ENCODE peak calls at places on chromosomes 4 and X, in five cellular contexts. W, V, A, J and P are unnamed samples.

GRCh38 chr4:163871078-163871477 is 376.6 kb downstream of the TMA16 start:
- DNase-seq in A (no peak), W (no peak), J (no peak), V (no peak), P (no peak)

GRCh38 chrX:46380148-46380752 is 165.0 kb downstream of the ZNF674 start:
- DNase-seq in J (no peak), A (no peak), W (no peak), V (no peak), P (no peak)

GRCh38 chr4:48635310-48635709 is 144.8 kb downstream of the FRYL start:
- DNase-seq in A (peak; percentile 67), V (no peak), W (no peak), J (peak; percentile 37), P (no peak)

GRCh38 chr4:92303621-92304027 is at the start of gene GRID2:
- DNase-seq in A (no peak), J (peak; percentile 2), V (no peak), W (no peak), P (no peak)

GRCh38 chrX:110341189-110342035 is 17.2 kb upstream of the RTL9 start:
- DNase-seq in V (no peak), A (peak; percentile 66), J (peak; percentile 91), W (no peak), P (no peak)

GRCh38 chr4:116413222-116413621 is 672.2 kb downstream of the TRAM1L1 start:
- DNase-seq in J (no peak), A (no peak), W (no peak), V (no peak), P (no peak)

GRCh38 chrX:2325076-2325784 is 175.5 kb downstream of the DHRSX start:
- DNase-seq in W (peak; percentile 78), A (no peak), J (peak; percentile 84), V (peak; percentile 63), P (peak; percentile 78)

GRCh38 chr4:47011189-47011518 is 17.8 kb upstream of the GABRA4 start:
- DNase-seq in W (no peak), V (no peak), A (no peak), J (no peak), P (no peak)

GRCh38 chrX:97766496-97767095 is 882.9 kb downstream of the RPA4 start:
- DNase-seq in W (no peak), V (no peak), J (no peak), A (no peak), P (no peak)

GRCh38 chr4:145681956-145682355 is 2.0 kb downstream of the C4orf51 start:
- DNase-seq in J (peak; percentile 61), V (no peak), A (no peak), W (no peak), P (no peak)

GRCh38 chr4:29459926-29460325 is 1260.2 kb upstream of the PCDH7 start:
- DNase-seq in W (no peak), A (no peak), J (peak; percentile 63), V (no peak), P (no peak)

GRCh38 chr4:151934766-151935165 is 174.0 kb upstream of the GATB start:
- DNase-seq in V (no peak), A (no peak), J (no peak), W (no peak), P (no peak)

GRCh38 chr4:56684320-56684719 is 3.2 kb upstream of the HOPX start:
- DNase-seq in A (no peak), W (no peak), J (peak; percentile 37), V (no peak), P (no peak)

GRCh38 chrX:71618303-71618721 is at the start of gene CXCR3:
- DNase-seq in A (no peak), W (no peak), V (peak; percentile 83), J (no peak), P (peak; percentile 52)

GRCh38 chr4:142846729-142847606 is 867 bp upstream of the INPP4B start:
- DNase-seq in V (no peak), W (peak; percentile 67), J (no peak), A (peak; percentile 59), P (peak; percentile 71)

GRCh38 chr4:159105063-159105414 is 2.2 kb downstream of the RAPGEF2 start:
- DNase-seq in V (no peak), A (no peak), W (no peak), J (peak; percentile 61), P (no peak)

GRCh38 chr4:2364654-2365053 is 53.8 kb downstream of the ZFYVE28 start:
- DNase-seq in A (no peak), W (peak; percentile 66), J (no peak), V (no peak), P (peak; percentile 31)

GRCh38 chr4:145656156-145656555 is 23.8 kb upstream of the C4orf51 start:
- DNase-seq in J (no peak), V (no peak), A (no peak), W (no peak), P (no peak)

GRCh38 chr4:139595989-139596679 is 40.1 kb upstream of the SETD7 start:
- DNase-seq in W (peak; percentile 73), J (peak; percentile 56), A (peak; percentile 87), V (no peak), P (no peak)

GRCh38 chrX:151384807-151385206 is 12.2 kb upstream of the VMA21 start:
- DNase-seq in W (no peak), J (no peak), V (no peak), A (no peak), P (no peak)

GRCh38 chrX:141839856-141840255 is 1.7 kb downstream of the MAGEC3 start:
- DNase-seq in A (no peak), V (no peak), J (no peak), W (no peak), P (no peak)

DNA sequence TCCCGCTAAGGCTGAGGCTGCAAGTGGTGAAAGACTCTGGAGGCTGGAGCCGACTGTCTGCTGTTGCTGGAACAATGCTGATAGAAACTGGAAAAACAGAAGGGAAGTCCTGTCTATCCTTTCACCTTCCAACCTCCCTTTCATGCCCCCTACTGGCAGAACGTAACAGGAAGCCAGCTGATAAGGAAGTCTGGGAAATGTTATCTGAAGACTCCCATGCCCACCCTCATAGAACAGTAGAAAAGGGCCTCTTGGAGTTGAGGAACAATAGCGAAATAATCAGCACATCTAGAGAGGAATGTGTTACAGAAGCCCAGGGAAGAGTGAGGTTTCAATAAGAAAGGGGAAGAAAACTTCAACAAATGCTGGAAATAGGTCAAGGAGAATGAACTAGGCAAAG is 117.1 kb upstream of the DKK2 start:
- DNase-seq in V (no peak), J (no peak), A (no peak), W (no peak), P (peak; percentile 29)
- TF ChIP-seq CTCF in V (peak; percentile 30), J (no peak), A (no peak), W (no peak), P (peak; percentile 32)

GRCh38 chrX:49880668-49881067 is 1.4 kb downstream of the USP27X start:
- DNase-seq in W (no peak), V (no peak), A (no peak), J (no peak), P (no peak)
- H3K4me3 ChIP-seq in W (no peak overlapping the region), V (peak overlapping the region; percentile 55), A (peak overlapping the region; percentile 51), J (no peak overlapping the region), P (no peak overlapping the region)

GRCh38 chr4:187309456-187309855 is 585.8 kb upstream of the FAT1 start:
- DNase-seq in V (no peak), W (no peak), J (peak; percentile 69), A (peak; percentile 48), P (no peak)

GRCh38 chr4:187307131-187307530 is 583.5 kb upstream of the FAT1 start:
- DNase-seq in V (no peak), W (no peak), J (peak; percentile 48), A (no peak), P (no peak)

GRCh38 chr4:187317799-187318198 is 594.1 kb upstream of the FAT1 start:
- DNase-seq in J (no peak), A (no peak), W (no peak), V (no peak), P (no peak)

GRCh38 chr4:187312299-187312698 is 588.6 kb upstream of the FAT1 start:
- DNase-seq in W (no peak), J (no peak), V (no peak), A (no peak), P (no peak)
- H3K27me3 ChIP-seq in W (no peaks in the 10 kb centered on the region), J (no peaks in the 10 kb centered on the region), V (no peaks in the 10 kb centered on the region), A (no peaks in the 10 kb centered on the region), P (no peaks in the 10 kb centered on the region)

DNA sequence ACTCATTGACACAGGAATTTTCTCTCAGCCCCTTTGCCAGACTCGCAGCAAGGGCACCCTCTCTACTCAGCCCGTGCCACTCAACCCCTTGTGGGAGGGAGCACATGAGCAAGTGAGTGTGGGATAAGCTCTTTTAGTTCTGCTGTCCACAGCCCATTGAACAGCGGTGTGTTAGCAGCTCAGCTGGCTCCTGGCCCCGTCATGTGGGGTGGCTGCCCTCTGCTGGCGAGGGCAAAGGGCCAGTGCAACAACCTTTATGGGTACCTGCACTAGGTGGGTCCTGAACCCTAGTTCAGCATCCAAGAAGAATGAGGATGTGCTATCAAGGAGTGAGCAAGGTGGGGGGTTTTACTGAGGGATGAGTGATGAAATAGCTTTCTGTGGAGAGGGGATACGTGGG is 85.0 kb upstream of the ZNF81 start:
- DNase-seq in W (no peak), A (no peak), J (no peak), V (no peak), P (peak; percentile 60)
- TF ChIP-seq CTCF in W (no peak), A (peak; percentile 47), J (peak; percentile 23), V (peak; percentile 48), P (no peak)

GRCh38 chr4:53558981-53559620 is 32.2 kb downstream of the LNX1 start:
- DNase-seq in A (no peak), V (no peak), W (no peak), J (no peak), P (no peak)

GRCh38 chr4:53557601-53558000 is 33.7 kb downstream of the LNX1 start:
- DNase-seq in J (no peak), W (no peak), A (no peak), V (no peak), P (no peak)

GRCh38 chr4:53555111-53555510 is 36.2 kb downstream of the LNX1 start:
- DNase-seq in A (no peak), J (no peak), V (no peak), W (no peak), P (no peak)

GRCh38 chr4:53562409-53562808 is 28.9 kb downstream of the LNX1 start:
- DNase-seq in W (no peak), A (no peak), J (no peak), V (no peak), P (no peak)

GRCh38 chr4:53558061-53558801 is 33.1 kb downstream of the LNX1 start:
- DNase-seq in A (peak; percentile 44), V (no peak), W (no peak), J (peak; percentile 41), P (no peak)
- H3K4me3 ChIP-seq in A (no peak overlapping the region), V (no peak overlapping the region), W (no peak overlapping the region), J (no peak overlapping the region), P (no peak overlapping the region)